ENCODE peak calls at places on chromosomes 5 and 9, in four cellular contexts. One of them, this sample, is unnamed.

GRCh38 chr9:70049672-70050271 is 6.1 kb downstream of the MAMDC2 start:
- DNase-seq in AG04450: no peak
- DNase-seq in fibroblast of pulmonary artery: peak
- DNase-seq in cardiac muscle cell: no peak
- DNase-seq in this sample: peak

GRCh38 chr9:36169708-36170107 is 520 bp downstream of the CCIN start:
- DNase-seq in AG04450: no peak
- DNase-seq in fibroblast of pulmonary artery: no peak
- DNase-seq in cardiac muscle cell: no peak
- DNase-seq in this sample: no peak

GRCh38 chr5:112390327-112390726 is 28.8 kb downstream of the EPB41L4A start:
- DNase-seq in AG04450: no peak
- DNase-seq in fibroblast of pulmonary artery: no peak
- DNase-seq in cardiac muscle cell: peak
- DNase-seq in this sample: no peak

GRCh38 chr5:78648359-78649219 is at the start of gene LHFPL2:
- DNase-seq in AG04450: no peak
- DNase-seq in fibroblast of pulmonary artery: peak
- DNase-seq in cardiac muscle cell: peak
- DNase-seq in this sample: peak

GRCh38 chr5:139755892-139756671 is 39.5 kb upstream of the PSD2 start:
- DNase-seq in AG04450: no peak
- DNase-seq in fibroblast of pulmonary artery: no peak
- DNase-seq in cardiac muscle cell: no peak
- DNase-seq in this sample: no peak

GRCh38 chr9:16755467-16755866 is 115.0 kb downstream of the BNC2 start:
- DNase-seq in AG04450: no peak
- DNase-seq in fibroblast of pulmonary artery: no peak
- DNase-seq in cardiac muscle cell: no peak
- DNase-seq in this sample: no peak

GRCh38 chr5:61603211-61603908 is 271.3 kb downstream of the ZSWIM6 start:
- DNase-seq in AG04450: no peak
- DNase-seq in fibroblast of pulmonary artery: no peak
- DNase-seq in cardiac muscle cell: no peak
- DNase-seq in this sample: no peak

GRCh38 chr5:177607452-177608192 is 7.7 kb downstream of the B4GALT7 start:
- DNase-seq in AG04450: peak
- DNase-seq in fibroblast of pulmonary artery: peak
- DNase-seq in cardiac muscle cell: peak
- DNase-seq in this sample: peak

GRCh38 chr5:139417214-139417613 is 13.3 kb upstream of the SPATA24 start:
- DNase-seq in AG04450: peak
- DNase-seq in fibroblast of pulmonary artery: no peak
- DNase-seq in cardiac muscle cell: peak
- DNase-seq in this sample: no peak

GRCh38 chr5:117587111-117587510 is 1012.5 kb upstream of the SEMA6A start:
- DNase-seq in AG04450: no peak
- DNase-seq in fibroblast of pulmonary artery: no peak
- DNase-seq in cardiac muscle cell: no peak
- DNase-seq in this sample: no peak

GRCh38 chr5:132475939-132476852 is 14.4 kb downstream of the IRF1 start:
- DNase-seq in AG04450: no peak
- DNase-seq in fibroblast of pulmonary artery: no peak
- DNase-seq in cardiac muscle cell: no peak
- DNase-seq in this sample: no peak

GRCh38 chr5:43061352-43061751 is 21.2 kb upstream of the ANXA2R start:
- DNase-seq in AG04450: no peak
- DNase-seq in fibroblast of pulmonary artery: peak
- DNase-seq in cardiac muscle cell: no peak
- DNase-seq in this sample: no peak

GRCh38 chr5:122458278-122458872 is 146.3 kb downstream of the SNCAIP start:
- DNase-seq in AG04450: no peak
- DNase-seq in fibroblast of pulmonary artery: peak
- DNase-seq in cardiac muscle cell: peak
- DNase-seq in this sample: peak

GRCh38 chr9:130204341-130204740 is 32.1 kb downstream of the NCS1 start:
- DNase-seq in AG04450: no peak
- DNase-seq in fibroblast of pulmonary artery: no peak
- DNase-seq in cardiac muscle cell: no peak
- DNase-seq in this sample: no peak

GRCh38 chr5:81167078-81167477 is 66.0 kb upstream of the CKMT2 start:
- DNase-seq in AG04450: no peak
- DNase-seq in fibroblast of pulmonary artery: no peak
- DNase-seq in cardiac muscle cell: no peak
- DNase-seq in this sample: no peak

GRCh38 chr5:89967806-89968444 is 441.6 kb downstream of the CETN3 start:
- DNase-seq in AG04450: no peak
- DNase-seq in fibroblast of pulmonary artery: peak
- DNase-seq in cardiac muscle cell: no peak
- DNase-seq in this sample: peak

GRCh38 chr5:69492391-69493234 is at the start of gene OCLN:
- DNase-seq in AG04450: no peak
- DNase-seq in fibroblast of pulmonary artery: no peak
- DNase-seq in cardiac muscle cell: peak
- DNase-seq in this sample: no peak

GRCh38 chr5:81086881-81087281 is 126.7 kb downstream of the RASGRF2 start:
- DNase-seq in AG04450: no peak
- DNase-seq in fibroblast of pulmonary artery: no peak
- DNase-seq in cardiac muscle cell: no peak
- DNase-seq in this sample: no peak

GRCh38 chr5:127320032-127320945 is 29.7 kb downstream of the MEGF10 start:
- DNase-seq in AG04450: no peak
- DNase-seq in fibroblast of pulmonary artery: peak
- DNase-seq in cardiac muscle cell: no peak
- DNase-seq in this sample: no peak

GRCh38 chr5:42960472-42960871 is 79.6 kb downstream of the ANXA2R start:
- DNase-seq in AG04450: no peak
- DNase-seq in fibroblast of pulmonary artery: no peak
- DNase-seq in cardiac muscle cell: no peak
- DNase-seq in this sample: no peak

GRCh38 chr9:87673446-87674109 is 52.3 kb upstream of the CTSL start:
- DNase-seq in AG04450: no peak
- DNase-seq in fibroblast of pulmonary artery: no peak
- DNase-seq in cardiac muscle cell: no peak
- DNase-seq in this sample: no peak

GRCh38 chr5:116355819-116356601 is 218.6 kb downstream of the SEMA6A start:
- DNase-seq in AG04450: no peak
- DNase-seq in fibroblast of pulmonary artery: no peak
- DNase-seq in cardiac muscle cell: no peak
- DNase-seq in this sample: no peak

GRCh38 chr5:320524-321232 is 836 bp upstream of the AHRR start:
- DNase-seq in AG04450: no peak
- DNase-seq in fibroblast of pulmonary artery: no peak
- DNase-seq in cardiac muscle cell: no peak
- DNase-seq in this sample: no peak

GRCh38 chr5:76269259-76269958 is 133.7 kb upstream of the IQGAP2 start:
- DNase-seq in AG04450: no peak
- DNase-seq in fibroblast of pulmonary artery: no peak
- DNase-seq in cardiac muscle cell: no peak
- DNase-seq in this sample: no peak

GRCh38 chr5:125049721-125050357 is 303.4 kb upstream of the ZNF608 start:
- DNase-seq in AG04450: no peak
- DNase-seq in fibroblast of pulmonary artery: no peak
- DNase-seq in cardiac muscle cell: no peak
- DNase-seq in this sample: peak

GRCh38 chr9:117002686-117003085 is 315.6 kb downstream of the TRIM32 start:
- DNase-seq in AG04450: no peak
- DNase-seq in fibroblast of pulmonary artery: no peak
- DNase-seq in cardiac muscle cell: no peak
- DNase-seq in this sample: no peak

GRCh38 chr5:138722518-138722917 is 30.7 kb upstream of the CTNNA1 start:
- DNase-seq in AG04450: no peak
- DNase-seq in fibroblast of pulmonary artery: no peak
- DNase-seq in cardiac muscle cell: no peak
- DNase-seq in this sample: no peak

GRCh38 chr9:121288874-121289553 is 21.1 kb downstream of the GSN start:
- DNase-seq in AG04450: peak
- DNase-seq in fibroblast of pulmonary artery: peak
- DNase-seq in cardiac muscle cell: peak
- DNase-seq in this sample: peak

GRCh38 chr5:149320791-149321330 is 24.4 kb upstream of the GRPEL2 start:
- DNase-seq in AG04450: peak
- DNase-seq in fibroblast of pulmonary artery: peak
- DNase-seq in cardiac muscle cell: peak
- DNase-seq in this sample: peak

GRCh38 chr5:177606071-177607051 is 6.4 kb downstream of the B4GALT7 start:
- DNase-seq in AG04450: no peak
- DNase-seq in fibroblast of pulmonary artery: no peak
- DNase-seq in cardiac muscle cell: no peak
- DNase-seq in this sample: no peak

DNA sequence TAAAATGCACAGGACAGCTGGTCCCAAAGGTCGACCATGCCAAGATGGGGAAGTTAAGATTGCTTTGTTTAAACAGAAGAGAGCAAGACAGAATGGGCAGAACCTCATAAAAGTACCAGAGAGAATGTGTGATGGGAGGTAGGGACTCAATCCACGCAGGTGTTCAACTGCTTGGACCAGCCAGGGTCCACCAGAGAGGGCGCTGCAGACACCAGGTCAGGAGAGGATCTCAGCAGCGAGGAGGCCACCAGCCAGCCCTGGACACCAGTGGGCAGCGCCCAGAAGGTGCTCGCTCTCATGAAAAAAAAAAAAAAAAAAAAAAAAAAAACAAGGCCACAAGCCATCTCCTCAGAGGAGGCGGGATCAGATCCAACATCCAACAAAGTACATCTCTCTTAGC is 81.8 kb downstream of the SHC3 start:
- DNase-seq in AG04450: no peak
- DNase-seq in fibroblast of pulmonary artery: no peak
- DNase-seq in cardiac muscle cell: no peak
- DNase-seq in this sample: no peak
- TF ChIP-seq CTCF in AG04450: peak
- TF ChIP-seq CTCF in fibroblast of pulmonary artery: no peak
- TF ChIP-seq CTCF in cardiac muscle cell: peak
- TF ChIP-seq CTCF in this sample: no peak

GRCh38 chr5:141354900-141355469 is at the start of gene PCDHGA4:
- DNase-seq in AG04450: no peak
- DNase-seq in fibroblast of pulmonary artery: peak
- DNase-seq in cardiac muscle cell: no peak
- DNase-seq in this sample: peak
- TF ChIP-seq CTCF in AG04450: peak
- TF ChIP-seq CTCF in fibroblast of pulmonary artery: peak
- TF ChIP-seq CTCF in cardiac muscle cell: peak
- TF ChIP-seq CTCF in this sample: peak

GRCh38 chr9:113998529-113999255 is 79.4 kb downstream of the AMBP start:
- DNase-seq in AG04450: no peak
- DNase-seq in fibroblast of pulmonary artery: no peak
- DNase-seq in cardiac muscle cell: no peak
- DNase-seq in this sample: no peak
- TF ChIP-seq CTCF in AG04450: peak
- TF ChIP-seq CTCF in fibroblast of pulmonary artery: peak
- TF ChIP-seq CTCF in cardiac muscle cell: peak
- TF ChIP-seq CTCF in this sample: peak

DNA sequence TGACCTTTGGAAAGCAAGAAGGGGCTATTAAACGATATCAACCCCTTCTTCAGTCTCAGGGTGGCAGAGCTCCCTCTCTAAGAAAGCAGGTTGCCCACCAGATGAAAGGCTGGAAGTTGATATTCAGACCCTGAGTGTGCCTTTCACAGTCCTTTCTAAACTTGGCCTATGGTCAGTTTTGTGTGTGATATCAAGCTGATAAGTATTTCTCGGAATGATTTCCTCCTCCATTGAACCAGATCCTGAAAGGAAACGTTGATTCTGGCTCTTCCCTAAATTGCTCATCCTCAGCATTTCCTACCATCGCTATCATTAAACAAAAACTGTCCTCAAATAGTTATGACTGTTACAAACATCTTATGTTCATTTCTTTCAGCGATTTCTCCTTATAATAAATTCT is 130.4 kb downstream of the CEMIP2 start:
- DNase-seq in AG04450: no peak
- DNase-seq in fibroblast of pulmonary artery: no peak
- DNase-seq in cardiac muscle cell: no peak
- DNase-seq in this sample: no peak
- TF ChIP-seq CTCF in AG04450: no peak
- TF ChIP-seq CTCF in fibroblast of pulmonary artery: no peak
- TF ChIP-seq CTCF in cardiac muscle cell: no peak
- TF ChIP-seq CTCF in this sample: no peak

GRCh38 chr5:96651948-96652753 is 10.0 kb upstream of the CAST start:
- DNase-seq in AG04450: no peak
- DNase-seq in fibroblast of pulmonary artery: no peak
- DNase-seq in cardiac muscle cell: no peak
- DNase-seq in this sample: no peak
- TF ChIP-seq CTCF in AG04450: peak
- TF ChIP-seq CTCF in fibroblast of pulmonary artery: peak
- TF ChIP-seq CTCF in cardiac muscle cell: peak
- TF ChIP-seq CTCF in this sample: peak

DNA sequence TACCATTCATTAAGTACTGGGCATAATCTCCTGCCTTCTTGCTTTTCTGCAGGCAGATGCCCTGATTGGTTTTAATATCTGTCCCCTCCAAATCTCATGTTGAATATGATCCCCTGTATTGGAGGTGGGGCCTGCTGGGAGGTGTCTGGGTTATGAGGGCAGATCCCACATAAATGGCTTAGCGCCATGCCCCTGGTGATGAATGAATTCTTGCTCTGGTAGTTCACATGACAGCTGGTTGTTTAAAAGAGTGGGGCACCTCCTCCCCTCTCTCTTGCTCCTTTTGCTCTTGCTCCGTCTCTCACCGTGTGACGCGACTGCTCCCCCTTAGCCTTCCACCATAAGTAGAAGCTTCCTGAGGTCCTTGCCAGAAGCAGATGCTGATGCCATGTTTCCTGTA is 564.0 kb upstream of the BRINP1 start:
- DNase-seq in AG04450: no peak
- DNase-seq in fibroblast of pulmonary artery: no peak
- DNase-seq in cardiac muscle cell: no peak
- DNase-seq in this sample: no peak
- TF ChIP-seq CTCF in AG04450: no peak
- TF ChIP-seq CTCF in fibroblast of pulmonary artery: no peak
- TF ChIP-seq CTCF in cardiac muscle cell: no peak
- TF ChIP-seq CTCF in this sample: no peak

This sample was measured in fibroblast of villous mesenchyme.